ENCODE peak calls at places on chromosomes 13 and 19, in nine cellular contexts. D is lower leg skin; L is GM06990; R is kidney epithelial cell; Z is WERI-Rb-1; E is lower lobe of right lung; W is neuronal stem cell; S is fibroblast of pulmonary artery; X is CD4-positive, CD25-positive, alpha-beta regulatory T cell. Q is an unnamed sample.

GRCh38 chr19:44552324-44552723 is 22.8 kb upstream of the CEACAM20 start:
- DNase-seq in D (no peak), L (peak), R (no peak), Z (peak), E (no peak), W (no peak), S (peak), X (peak), Q (peak)

GRCh38 chr13:43229506-43229905 is 206.1 kb downstream of the DNAJC15 start:
- DNase-seq in D (no peak), L (no peak), R (no peak), Z (no peak), E (no peak), W (no peak), S (peak), X (no peak), Q (no peak)

GRCh38 chr13:44870456-44870929 is 118.8 kb downstream of the NUFIP1 start:
- DNase-seq in D (no peak), L (no peak), R (no peak), Z (no peak), E (peak), W (no peak), S (no peak), X (no peak), Q (no peak)

GRCh38 chr13:97266328-97266727 is 44.2 kb downstream of the MBNL2 start:
- DNase-seq in D (no peak), L (no peak), R (no peak), Z (peak), E (peak), W (no peak), S (no peak), X (no peak), Q (no peak)

GRCh38 chr19:10074153-10074552 is 12.0 kb upstream of the SHFL start:
- DNase-seq in D (no peak), L (no peak), R (no peak), Z (peak), E (no peak), W (no peak), S (peak), X (peak), Q (peak)

GRCh38 chr13:113651511-113652403 is 6.2 kb downstream of the ATP4B start:
- DNase-seq in D (no peak), L (no peak), R (no peak), Z (peak), E (peak), W (no peak), S (no peak), X (no peak), Q (no peak)

GRCh38 chr19:46862974-46863632 is 2.3 kb downstream of the ARHGAP35 start:
- DNase-seq in D (no peak), L (no peak), R (no peak), Z (no peak), E (no peak), W (no peak), S (no peak), X (no peak), Q (no peak)

GRCh38 chr13:25069911-25070310 is 26.0 kb upstream of the PABPC3 start:
- DNase-seq in D (no peak), L (no peak), R (no peak), Z (no peak), E (no peak), W (no peak), S (no peak), X (no peak), Q (no peak)

GRCh38 chr19:13082192-13083007 is 20.3 kb downstream of the LYL1 start:
- DNase-seq in D (no peak), L (no peak), R (no peak), Z (peak), E (no peak), W (no peak), S (peak), X (no peak), Q (no peak)

GRCh38 chr13:112998506-112999280 is 29.7 kb downstream of the MCF2L start:
- DNase-seq in D (no peak), L (no peak), R (no peak), Z (no peak), E (no peak), W (no peak), S (no peak), X (no peak), Q (no peak)

GRCh38 chr13:99029576-99029975 is 51.7 kb upstream of the DOCK9 start:
- DNase-seq in D (no peak), L (no peak), R (no peak), Z (no peak), E (no peak), W (no peak), S (no peak), X (no peak), Q (no peak)
- H3K4me3 ChIP-seq in D (no peak), L (no peak), R (no peak), Z (no peak), E (no peak), W (no peak), S (no peak), X (no peak), Q (no peak)

GRCh38 chr19:971795-972194 is 12.3 kb upstream of the WDR18 start:
- DNase-seq in D (no peak), L (no peak), R (no peak), Z (no peak), E (no peak), W (no peak), S (no peak), X (no peak), Q (no peak)

GRCh38 chr19:972281-972680 is 11.9 kb upstream of the WDR18 start:
- DNase-seq in D (no peak), L (no peak), R (no peak), Z (no peak), E (no peak), W (no peak), S (no peak), X (no peak), Q (no peak)

GRCh38 chr19:973726-974563 is 10.2 kb upstream of the WDR18 start:
- DNase-seq in D (no peak), L (no peak), R (no peak), Z (no peak), E (no peak), W (no peak), S (no peak), X (no peak), Q (no peak)

GRCh38 chr19:974564-975257 is 9.4 kb upstream of the WDR18 start:
- DNase-seq in D (no peak), L (no peak), R (no peak), Z (no peak), E (no peak), W (no peak), S (no peak), X (no peak), Q (no peak)

DNA sequence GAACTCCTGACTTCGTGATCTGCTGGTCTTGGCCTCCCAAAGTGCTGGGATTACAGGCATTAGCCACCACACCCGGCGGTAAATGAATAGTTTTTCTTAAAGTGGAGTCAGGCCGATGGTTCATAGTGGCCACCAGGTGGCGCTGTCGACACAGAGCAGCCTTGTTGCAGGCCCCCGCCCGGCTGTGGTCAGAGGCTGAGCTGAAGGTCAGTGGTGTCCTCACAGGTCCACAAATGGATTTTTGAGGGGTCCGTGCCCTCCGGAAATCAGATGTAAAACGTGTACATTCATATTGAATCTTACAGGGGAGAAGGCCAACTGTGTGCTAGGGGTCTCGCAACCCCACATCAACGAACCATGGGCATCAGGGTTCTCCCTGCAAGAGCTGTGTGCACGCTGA is 13.4 kb upstream of the WDR18 start:
- DNase-seq in D (no peak), L (no peak), R (no peak), Z (peak), E (no peak), W (no peak), S (no peak), X (no peak), Q (no peak)
- H3K4me3 ChIP-seq in D (no peak), L (no peak), R (no peak), Z (no peak), E (no peak), W (no peak), S (no peak), X (no peak), Q (no peak)

GRCh38 chr19:2089727-2090053 is 6.4 kb downstream of the MOB3A start:
- DNase-seq in D (no peak), L (no peak), R (no peak), Z (no peak), E (no peak), W (no peak), S (no peak), X (no peak), Q (no peak)
- H3K4me3 ChIP-seq in D (no peak), L (peak), R (no peak), Z (no peak), E (peak), W (no peak), S (no peak), X (peak), Q (peak)

GRCh38 chr19:39335168-39335567 is 675 bp downstream of the GMFG start:
- DNase-seq in D (no peak), L (no peak), R (no peak), Z (no peak), E (no peak), W (no peak), S (no peak), X (peak), Q (no peak)
- H3K4me3 ChIP-seq in D (peak), L (peak), R (no peak), Z (no peak), E (peak), W (no peak), S (no peak), X (peak), Q (peak)

DNA sequence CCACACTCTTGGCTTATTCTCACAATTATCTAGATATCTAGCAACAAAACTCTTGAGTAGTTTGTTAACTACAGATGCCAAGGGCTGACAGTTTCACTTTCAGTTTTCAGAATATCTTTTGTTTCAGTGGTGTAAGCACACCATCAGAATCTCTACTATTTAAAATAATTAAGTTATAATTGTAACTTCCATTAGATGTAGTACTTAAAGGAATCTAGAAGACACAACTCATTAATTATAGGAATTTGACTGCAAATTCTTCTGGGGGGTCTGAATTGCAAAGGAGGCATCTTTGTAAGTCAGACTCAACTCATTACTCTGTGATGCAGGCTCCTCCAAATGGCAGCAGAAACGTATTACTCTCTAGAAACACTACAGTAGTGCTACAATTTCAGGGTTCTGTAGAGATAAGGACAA is 44.9 kb upstream of the USPL1 start:
- DNase-seq in D (no peak), L (no peak), R (no peak), Z (no peak), E (no peak), W (no peak), S (peak), X (peak), Q (peak)
- H3K4me3 ChIP-seq in D (no peak), L (peak), R (peak), Z (no peak), E (peak), W (no peak), S (peak), X (peak), Q (peak)

GRCh38 chr19:2584002-2584401 is 108.1 kb downstream of the GADD45B start:
- DNase-seq in D (no peak), L (no peak), R (no peak), Z (no peak), E (no peak), W (no peak), S (no peak), X (no peak), Q (no peak)
- H3K4me3 ChIP-seq in D (no peak), L (no peak), R (no peak), Z (no peak), E (no peak), W (no peak), S (no peak), X (no peak), Q (no peak)